ENCODE peak calls at places on chromosomes 13 and 19, in eight cellular contexts. O is left ventricle myocardium inferior, F is AG04450, V is dorsolateral prefrontal cortex, H is lower leg skin, S is GM23338, I is fibroblast of pulmonary artery, P is K562. E is an unnamed sample.

GRCh38 chr13:46759861-46760260 is 37.1 kb downstream of the ESD start:
- DNase-seq in V (no peak), O (no peak), F (no peak), S (no peak), H (no peak), P (no peak), I (peak; percentile 55), E (no peak)

GRCh38 chr13:99542788-99543406 is 41.6 kb downstream of the TM9SF2 start:
- DNase-seq in S (no peak), P (no peak), V (no peak), F (no peak), O (no peak), I (no peak), H (no peak), E (peak; percentile 96)

GRCh38 chr13:99374994-99375805 is 68.0 kb upstream of the GPR183 start:
- DNase-seq in F (no peak), V (no peak), O (no peak), I (no peak), P (no peak), S (no peak), H (no peak), E (peak; percentile 60)

GRCh38 chr19:1027020-1027952 is 878 bp downstream of the CNN2 start:
- DNase-seq in O (peak; percentile 18), S (no peak), P (no peak), I (peak; percentile 45), V (no peak), H (no peak), F (no peak), E (peak; percentile 52)

GRCh38 chr19:14441041-14441938 is 8.2 kb downstream of the PKN1 start:
- DNase-seq in S (no peak), H (no peak), I (no peak), O (peak; percentile 21), F (no peak), V (no peak), P (no peak), E (no peak)

GRCh38 chr13:101881593-101881992 is 429.1 kb downstream of the ITGBL1 start:
- DNase-seq in P (no peak), V (no peak), S (no peak), H (no peak), F (no peak), I (no peak), O (no peak), E (no peak)

GRCh38 chr19:30778961-30779690 is 406.9 kb downstream of the ZNF536 start:
- DNase-seq in F (no peak), P (no peak), S (no peak), H (peak; percentile 12), V (no peak), I (no peak), O (no peak), E (no peak)

GRCh38 chr19:9700229-9700981 is 25.5 kb upstream of the ZNF562 start:
- DNase-seq in H (no peak), F (no peak), O (no peak), I (no peak), V (no peak), P (no peak), S (no peak), E (no peak)

GRCh38 chr13:113425931-113426590 is 27.2 kb downstream of the ADPRHL1 start:
- DNase-seq in O (no peak), P (no peak), I (no peak), S (no peak), F (no peak), H (no peak), V (no peak), E (no peak)

GRCh38 chr19:3670796-3671679 is 29.2 kb downstream of the PIP5K1C start:
- DNase-seq in P (peak; percentile 83), S (no peak), F (peak; percentile 13), O (peak; percentile 86), V (no peak), H (peak; percentile 46), I (peak; percentile 89), E (peak; percentile 55)

GRCh38 chr19:3672993-3673392 is 27.3 kb downstream of the PIP5K1C start:
- DNase-seq in I (no peak), S (no peak), O (no peak), P (peak; percentile 36), H (no peak), V (no peak), F (no peak), E (no peak)

GRCh38 chr19:3670258-3670795 is 29.9 kb downstream of the PIP5K1C start:
- DNase-seq in V (no peak), I (peak; percentile 97), O (peak; percentile 81), F (peak; percentile 73), S (no peak), P (peak; percentile 83), H (peak; percentile 59), E (no peak)

GRCh38 chr19:3672575-3672948 is 27.7 kb downstream of the PIP5K1C start:
- DNase-seq in F (no peak), I (no peak), S (no peak), O (no peak), P (no peak), V (no peak), H (no peak), E (no peak)

GRCh38 chr19:3671680-3672574 is 28.3 kb downstream of the PIP5K1C start:
- DNase-seq in O (no peak), V (no peak), F (no peak), H (no peak), S (no peak), P (peak; percentile 68), I (peak; percentile 45), E (no peak)
- TF ChIP-seq CTCF in O (peak; percentile 15), V (no peak), F (peak; percentile 22), H (no peak), S (no peak), P (peak; percentile 53), I (peak; percentile 23), E (no peak)

GRCh38 chr19:11225815-11226214 is 13.6 kb upstream of the ANGPTL8 start:
- DNase-seq in F (no peak), O (no peak), P (no peak), I (no peak), H (no peak), S (no peak), V (no peak), E (no peak)

GRCh38 chr19:11224429-11224828 is 15.0 kb upstream of the ANGPTL8 start:
- DNase-seq in O (no peak), V (no peak), F (no peak), S (no peak), I (no peak), P (no peak), H (no peak), E (no peak)

GRCh38 chr19:11227201-11227886 is 12.1 kb upstream of the ANGPTL8 start:
- DNase-seq in O (no peak), P (peak; percentile 91), V (no peak), S (peak; percentile 95), F (no peak), I (no peak), H (no peak), E (peak; percentile 52)

GRCh38 chr19:11225172-11225571 is 14.2 kb upstream of the ANGPTL8 start:
- DNase-seq in F (no peak), I (no peak), V (no peak), H (no peak), O (no peak), P (no peak), S (no peak), E (no peak)

DNA sequence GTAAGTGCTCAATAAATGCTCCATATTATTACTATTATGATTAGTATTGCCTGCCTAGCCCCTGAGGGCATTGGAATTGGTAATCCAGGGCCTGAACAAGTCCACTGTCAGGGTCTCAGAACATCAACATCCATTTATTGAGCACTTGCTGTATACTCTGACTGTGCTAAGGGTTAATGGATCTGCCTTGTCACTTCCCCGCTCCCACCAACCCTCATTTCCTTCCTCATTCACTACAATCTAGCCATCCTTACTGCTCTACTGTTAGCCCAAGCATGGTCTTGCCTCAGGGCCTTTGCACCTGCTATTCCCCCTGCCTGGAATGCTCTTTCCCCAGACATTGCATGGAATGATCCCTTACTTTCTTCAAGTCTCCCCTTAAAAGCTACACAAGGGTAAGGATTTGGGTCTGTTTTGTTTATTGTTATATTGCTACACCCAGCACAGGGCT is 12.7 kb upstream of the ANGPTL8 start:
- DNase-seq in P (no peak), O (no peak), S (no peak), V (no peak), I (no peak), F (no peak), H (no peak), E (no peak)
- H3K4me3 ChIP-seq in P (no peak overlapping the region), O (no peak overlapping the region), S (no peak overlapping the region), V (no peak overlapping the region), I (no peak overlapping the region), F (no peak overlapping the region), H (no peak overlapping the region), E (no peak overlapping the region)

GRCh38 chr19:8307400-8307964 is 676 bp downstream of the CD320 start:
- DNase-seq in V (peak; percentile 40), H (peak; percentile 13), O (no peak), F (no peak), P (peak; percentile 34), I (no peak), S (peak; percentile 45), E (peak; percentile 21)
- TF ChIP-seq CTCF in V (no peak), H (no peak), O (no peak), F (no peak), P (peak; percentile 1), I (no peak), S (no peak), E (no peak)

GRCh38 chr19:18426416-18426767 is 7.2 kb downstream of the SSBP4 start:
- DNase-seq in S (no peak), F (no peak), V (no peak), P (no peak), O (no peak), H (no peak), I (no peak), E (no peak)
- H3K4me3 ChIP-seq in S (no peak overlapping the region), F (peak overlapping the region; percentile 22), V (no peak overlapping the region), P (no peak overlapping the region), O (peak overlapping the region; percentile 8), H (no peak overlapping the region), I (no peak overlapping the region), E (no peak overlapping the region)

E was measured in GM12865.